ENCODE peak calls at places on chromosome 13, in five cellular contexts. Q, M, D, U and L are unnamed samples.

GRCh38 chr13:48265217-48265815 is 32.3 kb downstream of the ITM2B start:
- DNase-seq in M (peak), Q (no peak), U (no peak), D (no peak), L (no peak)

GRCh38 chr13:84399320-84400085 is 517.2 kb upstream of the SLITRK1 start:
- DNase-seq in Q (no peak), U (no peak), D (no peak), M (no peak), L (no peak)

GRCh38 chr13:101917475-101917810 is 465.0 kb downstream of the ITGBL1 start:
- DNase-seq in Q (no peak), M (no peak), D (peak), U (peak), L (peak)

GRCh38 chr13:40818926-40819325 is 29.5 kb downstream of the SLC25A15 start:
- DNase-seq in D (no peak), Q (no peak), U (no peak), M (no peak), L (no peak)

GRCh38 chr13:114000151-114001040 is 26.5 kb upstream of the C13orf46 start:
- DNase-seq in U (no peak), D (no peak), Q (no peak), M (no peak), L (no peak)

GRCh38 chr13:24341439-24341838 is 32.1 kb downstream of the C1QTNF9 start:
- DNase-seq in M (no peak), D (no peak), U (no peak), Q (no peak), L (no peak)

GRCh38 chr13:64293923-64294322 is 2878.3 kb upstream of the PCDH20 start:
- DNase-seq in U (no peak), Q (no peak), D (no peak), M (no peak), L (no peak)

GRCh38 chr13:110250258-110250891 is 56.6 kb downstream of the COL4A1 start:
- DNase-seq in M (no peak), D (no peak), U (no peak), Q (peak), L (no peak)

GRCh38 chr13:114151031-114151430 is 18.6 kb upstream of the RASA3 start:
- DNase-seq in D (peak), M (no peak), U (no peak), Q (no peak), L (peak)

GRCh38 chr13:69524459-69525155 is 583.0 kb upstream of the ATXN8OS start:
- DNase-seq in D (no peak), M (no peak), Q (no peak), U (no peak), L (no peak)

GRCh38 chr13:23427342-23428182 is 5.9 kb downstream of the SACS start:
- DNase-seq in D (no peak), U (no peak), M (no peak), Q (peak), L (peak)

GRCh38 chr13:35879111-35879510 is 252.1 kb downstream of the DCLK1 start:
- DNase-seq in Q (no peak), M (no peak), D (no peak), U (no peak), L (no peak)